ENCODE peak calls at places on chromosomes 2 and 18, in seven cellular contexts. One of them, this sample, is unnamed.

GRCh38 chr2:105294844-105295481 is 34.6 kb downstream of the TGFBRAP1 start:
- DNase-seq in T-helper 2 cell: no peak
- DNase-seq in astrocyte of the cerebellum: peak; percentile 62
- DNase-seq in AG04449: peak; percentile 28
- DNase-seq in activated naive CD4-positive, alpha-beta T cell treated with Interleukin-2 at 50 U/mL for 16 hours: peak; percentile 8
- DNase-seq in iPS DF 19.7: no peak
- DNase-seq in head of caudate nucleus: peak; percentile 85
- DNase-seq in this sample: peak; percentile 27

GRCh38 chr2:32977228-32977758 is 30.5 kb downstream of the LTBP1 start:
- DNase-seq in T-helper 2 cell: no peak
- DNase-seq in astrocyte of the cerebellum: no peak
- DNase-seq in AG04449: no peak
- DNase-seq in activated naive CD4-positive, alpha-beta T cell treated with Interleukin-2 at 50 U/mL for 16 hours: no peak
- DNase-seq in iPS DF 19.7: no peak
- DNase-seq in head of caudate nucleus: no peak
- DNase-seq in this sample: no peak

GRCh38 chr2:191051177-191051576 is 37.2 kb upstream of the STAT1 start:
- DNase-seq in T-helper 2 cell: no peak
- DNase-seq in astrocyte of the cerebellum: no peak
- DNase-seq in AG04449: no peak
- DNase-seq in activated naive CD4-positive, alpha-beta T cell treated with Interleukin-2 at 50 U/mL for 16 hours: no peak
- DNase-seq in iPS DF 19.7: no peak
- DNase-seq in head of caudate nucleus: no peak
- DNase-seq in this sample: no peak

GRCh38 chr2:173358617-173359016 is 3.9 kb downstream of the CDCA7 start:
- DNase-seq in T-helper 2 cell: no peak
- DNase-seq in astrocyte of the cerebellum: no peak
- DNase-seq in AG04449: no peak
- DNase-seq in activated naive CD4-positive, alpha-beta T cell treated with Interleukin-2 at 50 U/mL for 16 hours: no peak
- DNase-seq in iPS DF 19.7: no peak
- DNase-seq in head of caudate nucleus: no peak
- DNase-seq in this sample: no peak

GRCh38 chr2:71939588-71940535 is 207.8 kb downstream of the CYP26B1 start:
- DNase-seq in T-helper 2 cell: no peak
- DNase-seq in astrocyte of the cerebellum: no peak
- DNase-seq in AG04449: no peak
- DNase-seq in activated naive CD4-positive, alpha-beta T cell treated with Interleukin-2 at 50 U/mL for 16 hours: no peak
- DNase-seq in iPS DF 19.7: no peak
- DNase-seq in head of caudate nucleus: no peak
- DNase-seq in this sample: no peak

GRCh38 chr18:78947291-78947690 is 32.3 kb upstream of the SALL3 start:
- DNase-seq in T-helper 2 cell: no peak
- DNase-seq in astrocyte of the cerebellum: no peak
- DNase-seq in AG04449: no peak
- DNase-seq in activated naive CD4-positive, alpha-beta T cell treated with Interleukin-2 at 50 U/mL for 16 hours: no peak
- DNase-seq in iPS DF 19.7: no peak
- DNase-seq in head of caudate nucleus: no peak
- DNase-seq in this sample: no peak

GRCh38 chr18:30634249-30634648 is 408.3 kb downstream of the DSC3 start:
- DNase-seq in T-helper 2 cell: no peak
- DNase-seq in astrocyte of the cerebellum: no peak
- DNase-seq in AG04449: no peak
- DNase-seq in activated naive CD4-positive, alpha-beta T cell treated with Interleukin-2 at 50 U/mL for 16 hours: no peak
- DNase-seq in iPS DF 19.7: no peak
- DNase-seq in head of caudate nucleus: no peak
- DNase-seq in this sample: no peak

GRCh38 chr2:67564076-67564475 is 166.9 kb downstream of the ETAA1 start:
- DNase-seq in T-helper 2 cell: no peak
- DNase-seq in astrocyte of the cerebellum: no peak
- DNase-seq in AG04449: no peak
- DNase-seq in activated naive CD4-positive, alpha-beta T cell treated with Interleukin-2 at 50 U/mL for 16 hours: no peak
- DNase-seq in iPS DF 19.7: no peak
- DNase-seq in head of caudate nucleus: no peak
- DNase-seq in this sample: no peak

GRCh38 chr2:238270606-238271005 is 17.8 kb downstream of the PER2 start:
- DNase-seq in T-helper 2 cell: no peak
- DNase-seq in astrocyte of the cerebellum: no peak
- DNase-seq in AG04449: no peak
- DNase-seq in activated naive CD4-positive, alpha-beta T cell treated with Interleukin-2 at 50 U/mL for 16 hours: no peak
- DNase-seq in iPS DF 19.7: no peak
- DNase-seq in head of caudate nucleus: no peak
- DNase-seq in this sample: no peak

GRCh38 chr2:173160618-173161017 is 85.0 kb downstream of the MAP3K20 start:
- DNase-seq in T-helper 2 cell: no peak
- DNase-seq in astrocyte of the cerebellum: no peak
- DNase-seq in AG04449: no peak
- DNase-seq in activated naive CD4-positive, alpha-beta T cell treated with Interleukin-2 at 50 U/mL for 16 hours: no peak
- DNase-seq in iPS DF 19.7: no peak
- DNase-seq in head of caudate nucleus: no peak
- DNase-seq in this sample: no peak

GRCh38 chr18:12455511-12455910 is 47.8 kb downstream of the PRELID3A start:
- DNase-seq in T-helper 2 cell: no peak
- DNase-seq in astrocyte of the cerebellum: no peak
- DNase-seq in AG04449: no peak
- DNase-seq in activated naive CD4-positive, alpha-beta T cell treated with Interleukin-2 at 50 U/mL for 16 hours: no peak
- DNase-seq in iPS DF 19.7: no peak
- DNase-seq in head of caudate nucleus: peak; percentile 92
- DNase-seq in this sample: no peak

GRCh38 chr2:219289537-219290361 is 10.6 kb downstream of the DNAJB2 start:
- DNase-seq in T-helper 2 cell: no peak
- DNase-seq in astrocyte of the cerebellum: peak; percentile 60
- DNase-seq in AG04449: peak; percentile 42
- DNase-seq in activated naive CD4-positive, alpha-beta T cell treated with Interleukin-2 at 50 U/mL for 16 hours: no peak
- DNase-seq in iPS DF 19.7: no peak
- DNase-seq in head of caudate nucleus: peak; percentile 85
- DNase-seq in this sample: no peak

GRCh38 chr2:72718906-72719305 is 106.9 kb downstream of the EXOC6B start:
- DNase-seq in T-helper 2 cell: no peak
- DNase-seq in astrocyte of the cerebellum: no peak
- DNase-seq in AG04449: no peak
- DNase-seq in activated naive CD4-positive, alpha-beta T cell treated with Interleukin-2 at 50 U/mL for 16 hours: no peak
- DNase-seq in iPS DF 19.7: no peak
- DNase-seq in head of caudate nucleus: no peak
- DNase-seq in this sample: no peak

GRCh38 chr18:49784427-49785185 is 28.7 kb downstream of the ACAA2 start:
- DNase-seq in T-helper 2 cell: no peak
- DNase-seq in astrocyte of the cerebellum: no peak
- DNase-seq in AG04449: no peak
- DNase-seq in activated naive CD4-positive, alpha-beta T cell treated with Interleukin-2 at 50 U/mL for 16 hours: no peak
- DNase-seq in iPS DF 19.7: no peak
- DNase-seq in head of caudate nucleus: no peak
- DNase-seq in this sample: no peak

GRCh38 chr18:41933778-41934177 is 21.3 kb upstream of the PIK3C3 start:
- DNase-seq in T-helper 2 cell: no peak
- DNase-seq in astrocyte of the cerebellum: no peak
- DNase-seq in AG04449: no peak
- DNase-seq in activated naive CD4-positive, alpha-beta T cell treated with Interleukin-2 at 50 U/mL for 16 hours: no peak
- DNase-seq in iPS DF 19.7: no peak
- DNase-seq in head of caudate nucleus: no peak
- DNase-seq in this sample: no peak

GRCh38 chr2:159076233-159076632 is 107.8 kb downstream of the TANC1 start:
- DNase-seq in T-helper 2 cell: no peak
- DNase-seq in astrocyte of the cerebellum: peak; percentile 74
- DNase-seq in AG04449: no peak
- DNase-seq in activated naive CD4-positive, alpha-beta T cell treated with Interleukin-2 at 50 U/mL for 16 hours: no peak
- DNase-seq in iPS DF 19.7: no peak
- DNase-seq in head of caudate nucleus: no peak
- DNase-seq in this sample: no peak

GRCh38 chr2:16626497-16626896 is 39.1 kb downstream of the CYRIA start:
- DNase-seq in T-helper 2 cell: no peak
- DNase-seq in astrocyte of the cerebellum: peak; percentile 86
- DNase-seq in AG04449: no peak
- DNase-seq in activated naive CD4-positive, alpha-beta T cell treated with Interleukin-2 at 50 U/mL for 16 hours: no peak
- DNase-seq in iPS DF 19.7: no peak
- DNase-seq in head of caudate nucleus: no peak
- DNase-seq in this sample: no peak

GRCh38 chr2:60998628-60999545 is 18.6 kb upstream of the PEX13 start:
- DNase-seq in T-helper 2 cell: no peak
- DNase-seq in astrocyte of the cerebellum: peak; percentile 34
- DNase-seq in AG04449: no peak
- DNase-seq in activated naive CD4-positive, alpha-beta T cell treated with Interleukin-2 at 50 U/mL for 16 hours: no peak
- DNase-seq in iPS DF 19.7: peak; percentile 12
- DNase-seq in head of caudate nucleus: no peak
- DNase-seq in this sample: no peak

GRCh38 chr2:169637620-169638019 is 53.5 kb downstream of the PPIG start:
- DNase-seq in T-helper 2 cell: no peak
- DNase-seq in astrocyte of the cerebellum: no peak
- DNase-seq in AG04449: peak; percentile 42
- DNase-seq in activated naive CD4-positive, alpha-beta T cell treated with Interleukin-2 at 50 U/mL for 16 hours: no peak
- DNase-seq in iPS DF 19.7: no peak
- DNase-seq in head of caudate nucleus: no peak
- DNase-seq in this sample: no peak

GRCh38 chr2:35548171-35548570 is 807.4 kb upstream of the CRIM1 start:
- DNase-seq in T-helper 2 cell: no peak
- DNase-seq in astrocyte of the cerebellum: no peak
- DNase-seq in AG04449: peak; percentile 0
- DNase-seq in activated naive CD4-positive, alpha-beta T cell treated with Interleukin-2 at 50 U/mL for 16 hours: no peak
- DNase-seq in iPS DF 19.7: no peak
- DNase-seq in head of caudate nucleus: no peak
- DNase-seq in this sample: no peak

GRCh38 chr2:238155761-238156694 is 2.7 kb upstream of the ERFE start:
- DNase-seq in T-helper 2 cell: no peak
- DNase-seq in astrocyte of the cerebellum: no peak
- DNase-seq in AG04449: no peak
- DNase-seq in activated naive CD4-positive, alpha-beta T cell treated with Interleukin-2 at 50 U/mL for 16 hours: no peak
- DNase-seq in iPS DF 19.7: no peak
- DNase-seq in head of caudate nucleus: no peak
- DNase-seq in this sample: no peak

GRCh38 chr18:7629416-7629815 is 62.3 kb downstream of the PTPRM start:
- DNase-seq in T-helper 2 cell: no peak
- DNase-seq in astrocyte of the cerebellum: no peak
- DNase-seq in AG04449: no peak
- DNase-seq in activated naive CD4-positive, alpha-beta T cell treated with Interleukin-2 at 50 U/mL for 16 hours: no peak
- DNase-seq in iPS DF 19.7: no peak
- DNase-seq in head of caudate nucleus: no peak
- DNase-seq in this sample: no peak

GRCh38 chr2:213868526-213868925 is 542.3 kb upstream of the VWC2L start:
- DNase-seq in T-helper 2 cell: no peak
- DNase-seq in astrocyte of the cerebellum: peak; percentile 58
- DNase-seq in AG04449: no peak
- DNase-seq in activated naive CD4-positive, alpha-beta T cell treated with Interleukin-2 at 50 U/mL for 16 hours: no peak
- DNase-seq in iPS DF 19.7: no peak
- DNase-seq in head of caudate nucleus: no peak
- DNase-seq in this sample: no peak

GRCh38 chr18:57121542-57122112 is 25.3 kb upstream of the BOD1L2 start:
- DNase-seq in T-helper 2 cell: no peak
- DNase-seq in astrocyte of the cerebellum: no peak
- DNase-seq in AG04449: no peak
- DNase-seq in activated naive CD4-positive, alpha-beta T cell treated with Interleukin-2 at 50 U/mL for 16 hours: no peak
- DNase-seq in iPS DF 19.7: peak; percentile 20
- DNase-seq in head of caudate nucleus: no peak
- DNase-seq in this sample: no peak

GRCh38 chr2:159944874-159945273 is 117.5 kb downstream of the PLA2R1 start:
- DNase-seq in T-helper 2 cell: no peak
- DNase-seq in astrocyte of the cerebellum: no peak
- DNase-seq in AG04449: no peak
- DNase-seq in activated naive CD4-positive, alpha-beta T cell treated with Interleukin-2 at 50 U/mL for 16 hours: no peak
- DNase-seq in iPS DF 19.7: no peak
- DNase-seq in head of caudate nucleus: no peak
- DNase-seq in this sample: no peak

GRCh38 chr18:10663750-10664149 is 137.9 kb downstream of the NAPG start:
- DNase-seq in T-helper 2 cell: no peak
- DNase-seq in astrocyte of the cerebellum: no peak
- DNase-seq in AG04449: no peak
- DNase-seq in activated naive CD4-positive, alpha-beta T cell treated with Interleukin-2 at 50 U/mL for 16 hours: no peak
- DNase-seq in iPS DF 19.7: no peak
- DNase-seq in head of caudate nucleus: no peak
- DNase-seq in this sample: no peak

GRCh38 chr18:3055861-3056260 is 42.9 kb upstream of the LPIN2 start:
- DNase-seq in T-helper 2 cell: no peak
- DNase-seq in astrocyte of the cerebellum: no peak
- DNase-seq in AG04449: no peak
- DNase-seq in activated naive CD4-positive, alpha-beta T cell treated with Interleukin-2 at 50 U/mL for 16 hours: no peak
- DNase-seq in iPS DF 19.7: no peak
- DNase-seq in head of caudate nucleus: no peak
- DNase-seq in this sample: no peak

GRCh38 chr2:54597153-54597827 is 126.2 kb upstream of the EML6 start:
- DNase-seq in T-helper 2 cell: no peak
- DNase-seq in astrocyte of the cerebellum: no peak
- DNase-seq in AG04449: no peak
- DNase-seq in activated naive CD4-positive, alpha-beta T cell treated with Interleukin-2 at 50 U/mL for 16 hours: peak; percentile 12
- DNase-seq in iPS DF 19.7: no peak
- DNase-seq in head of caudate nucleus: no peak
- DNase-seq in this sample: peak; percentile 56

GRCh38 chr2:185372188-185372587 is 366.4 kb upstream of the FSIP2 start:
- DNase-seq in T-helper 2 cell: no peak
- DNase-seq in astrocyte of the cerebellum: peak; percentile 3
- DNase-seq in AG04449: no peak
- DNase-seq in activated naive CD4-positive, alpha-beta T cell treated with Interleukin-2 at 50 U/mL for 16 hours: no peak
- DNase-seq in iPS DF 19.7: no peak
- DNase-seq in head of caudate nucleus: no peak
- DNase-seq in this sample: no peak

GRCh38 chr18:67232406-67232805 is 284.1 kb downstream of the DSEL start:
- DNase-seq in T-helper 2 cell: no peak
- DNase-seq in astrocyte of the cerebellum: peak; percentile 23
- DNase-seq in AG04449: no peak
- DNase-seq in activated naive CD4-positive, alpha-beta T cell treated with Interleukin-2 at 50 U/mL for 16 hours: no peak
- DNase-seq in iPS DF 19.7: peak; percentile 20
- DNase-seq in head of caudate nucleus: no peak
- DNase-seq in this sample: no peak

GRCh38 chr2:48844418-48845155 is 89.1 kb upstream of the LHCGR start:
- DNase-seq in T-helper 2 cell: no peak
- DNase-seq in astrocyte of the cerebellum: peak; percentile 51
- DNase-seq in AG04449: no peak
- DNase-seq in activated naive CD4-positive, alpha-beta T cell treated with Interleukin-2 at 50 U/mL for 16 hours: no peak
- DNase-seq in iPS DF 19.7: no peak
- DNase-seq in head of caudate nucleus: no peak
- DNase-seq in this sample: no peak

GRCh38 chr2:101762451-101763171 is 65.1 kb downstream of the MAP4K4 start:
- DNase-seq in T-helper 2 cell: no peak
- DNase-seq in astrocyte of the cerebellum: no peak
- DNase-seq in AG04449: no peak
- DNase-seq in activated naive CD4-positive, alpha-beta T cell treated with Interleukin-2 at 50 U/mL for 16 hours: no peak
- DNase-seq in iPS DF 19.7: no peak
- DNase-seq in head of caudate nucleus: no peak
- DNase-seq in this sample: no peak

GRCh38 chr2:17916584-17916983 is 38.1 kb downstream of the KCNS3 start:
- DNase-seq in T-helper 2 cell: no peak
- DNase-seq in astrocyte of the cerebellum: no peak
- DNase-seq in AG04449: no peak
- DNase-seq in activated naive CD4-positive, alpha-beta T cell treated with Interleukin-2 at 50 U/mL for 16 hours: no peak
- DNase-seq in iPS DF 19.7: no peak
- DNase-seq in head of caudate nucleus: no peak
- DNase-seq in this sample: no peak

GRCh38 chr2:128421861-128422311 is 103.2 kb upstream of the HS6ST1 start:
- DNase-seq in T-helper 2 cell: no peak
- DNase-seq in astrocyte of the cerebellum: no peak
- DNase-seq in AG04449: no peak
- DNase-seq in activated naive CD4-positive, alpha-beta T cell treated with Interleukin-2 at 50 U/mL for 16 hours: no peak
- DNase-seq in iPS DF 19.7: no peak
- DNase-seq in head of caudate nucleus: no peak
- DNase-seq in this sample: no peak

GRCh38 chr2:185373226-185373625 is 365.4 kb upstream of the FSIP2 start:
- DNase-seq in T-helper 2 cell: no peak
- DNase-seq in astrocyte of the cerebellum: no peak
- DNase-seq in AG04449: no peak
- DNase-seq in activated naive CD4-positive, alpha-beta T cell treated with Interleukin-2 at 50 U/mL for 16 hours: no peak
- DNase-seq in iPS DF 19.7: no peak
- DNase-seq in head of caudate nucleus: no peak
- DNase-seq in this sample: no peak

GRCh38 chr18:35602193-35602820 is 20.8 kb downstream of the GALNT1 start:
- DNase-seq in T-helper 2 cell: no peak
- DNase-seq in astrocyte of the cerebellum: no peak
- DNase-seq in AG04449: no peak
- DNase-seq in activated naive CD4-positive, alpha-beta T cell treated with Interleukin-2 at 50 U/mL for 16 hours: no peak
- DNase-seq in iPS DF 19.7: no peak
- DNase-seq in head of caudate nucleus: no peak
- DNase-seq in this sample: no peak

This sample was measured in activated T-cell treated with anti-CD3 and anti-CD28 coated beads, Interleukin-2, amount 50 U/mL, for 48 hours.